ENCODE peak calls at places on chromosome 17, in seven cellular contexts. G is prostate gland, C is heart left ventricle, W is stomach, X is A549, Q is IMR-90, O is transverse colon. Z is an unnamed sample.

GRCh38 chr17:78278139-78278741 is 46.8 kb downstream of the TMEM235 start:
- DNase-seq in W (no peak), G (no peak), C (no peak), Q (no peak), X (no peak), O (peak; percentile 65), Z (no peak)

GRCh38 chr17:36837193-36837592 is 100.1 kb upstream of the LHX1 start:
- DNase-seq in G (no peak), X (no peak), C (no peak), W (no peak), O (no peak), Q (no peak), Z (no peak)

GRCh38 chr17:13024526-13025263 is 6.9 kb upstream of the ELAC2 start:
- DNase-seq in W (peak; percentile 73), G (peak; percentile 13), O (peak; percentile 60), C (no peak), X (peak; percentile 79), Q (peak; percentile 52), Z (peak; percentile 65)

GRCh38 chr17:16406742-16407674 is 8.4 kb upstream of the TRPV2 start:
- DNase-seq in O (peak; percentile 49), Q (no peak), G (no peak), W (no peak), X (peak; percentile 58), C (peak; percentile 75), Z (peak; percentile 60)

GRCh38 chr17:77100009-77100408 is 40.8 kb upstream of the SEC14L1 start:
- DNase-seq in G (no peak), Q (no peak), W (peak; percentile 62), C (peak; percentile 71), X (no peak), O (peak; percentile 47), Z (no peak)

GRCh38 chr17:27915715-27916114 is 22.6 kb upstream of the LYRM9 start:
- DNase-seq in Q (no peak), W (no peak), C (no peak), G (no peak), O (no peak), X (no peak), Z (no peak)

GRCh38 chr17:77388384-77389306 is 247.9 kb downstream of the SEC14L1 start:
- DNase-seq in W (no peak), O (no peak), Q (no peak), X (no peak), G (no peak), C (peak; percentile 58), Z (peak; percentile 49)

GRCh38 chr17:29593546-29594440 is 861 bp downstream of the ANKRD13B start:
- DNase-seq in G (no peak), W (no peak), O (peak; percentile 23), Q (peak; percentile 24), X (no peak), C (peak; percentile 31), Z (peak; percentile 42)

GRCh38 chr17:35167046-35167445 is 19.4 kb downstream of the UNC45B start:
- DNase-seq in Q (no peak), C (no peak), O (no peak), W (no peak), X (no peak), G (no peak), Z (no peak)

GRCh38 chr17:77882481-77883212 is 75.9 kb upstream of the TNRC6C start:
- DNase-seq in Q (peak; percentile 61), G (no peak), W (peak; percentile 44), O (peak; percentile 51), C (peak; percentile 83), X (no peak), Z (no peak)

GRCh38 chr17:17120716-17121115 is 78.5 kb downstream of the MPRIP start:
- DNase-seq in C (no peak), O (no peak), X (no peak), G (no peak), W (no peak), Q (no peak), Z (peak; percentile 38)

GRCh38 chr17:46771601-46772012 is 46.9 kb downstream of the WNT3 start:
- DNase-seq in O (peak; percentile 37), G (no peak), X (no peak), W (peak; percentile 26), Q (no peak), C (peak; percentile 35), Z (peak; percentile 47)

GRCh38 chr17:61467416-61468262 is 15.4 kb downstream of the TBX4 start:
- DNase-seq in W (peak; percentile 38), Q (peak; percentile 52), G (no peak), O (peak; percentile 32), X (no peak), C (peak; percentile 32), Z (no peak)

GRCh38 chr17:59652119-59652518 is 32.4 kb downstream of the CLTC start:
- DNase-seq in G (no peak), O (no peak), Q (peak; percentile 88), C (no peak), X (no peak), W (no peak), Z (no peak)

GRCh38 chr17:74130841-74131240 is 72.6 kb upstream of the RPL38 start:
- DNase-seq in X (no peak), Q (no peak), O (no peak), W (no peak), G (no peak), C (no peak), Z (no peak)

GRCh38 chr17:75412455-75413317 is 7.2 kb upstream of the GRB2 start:
- DNase-seq in C (no peak), O (peak; percentile 72), G (peak; percentile 38), Q (peak; percentile 62), W (peak; percentile 68), X (peak; percentile 86), Z (peak; percentile 72)

GRCh38 chr17:34892864-34893263 is 68.4 kb downstream of the CCT6B start:
- DNase-seq in X (peak; percentile 50), Q (no peak), G (no peak), W (no peak), O (no peak), C (no peak), Z (no peak)

GRCh38 chr17:13001991-13002615 is 15.7 kb downstream of the ELAC2 start:
- DNase-seq in Q (peak; percentile 10), W (no peak), C (no peak), G (no peak), X (no peak), O (no peak), Z (no peak)

GRCh38 chr17:29086628-29087332 is 43.8 kb downstream of the PIPOX start:
- DNase-seq in Q (peak; percentile 19), X (no peak), W (no peak), G (no peak), C (no peak), O (no peak), Z (no peak)

GRCh38 chr17:63137163-63137562 is 171.1 kb downstream of the TANC2 start:
- DNase-seq in Q (no peak), G (no peak), X (no peak), W (no peak), O (no peak), C (no peak), Z (no peak)

GRCh38 chr17:37358098-37358829 is 17.5 kb upstream of the C17orf78 start:
- DNase-seq in G (peak; percentile 68), C (peak; percentile 38), O (peak; percentile 57), W (peak; percentile 43), X (peak; percentile 82), Q (peak; percentile 44), Z (peak; percentile 52)

GRCh38 chr17:75753514-75754377 is 11.2 kb downstream of the GALK1 start:
- DNase-seq in G (no peak), X (no peak), O (peak; percentile 74), C (peak; percentile 80), Q (peak; percentile 56), W (peak; percentile 51), Z (peak; percentile 78)

GRCh38 chr17:45942284-45942683 is 47.9 kb downstream of the MAPT start:
- DNase-seq in G (peak; percentile 41), W (peak; percentile 36), Q (no peak), C (peak; percentile 93), O (peak; percentile 48), X (no peak), Z (peak; percentile 41)

DNA sequence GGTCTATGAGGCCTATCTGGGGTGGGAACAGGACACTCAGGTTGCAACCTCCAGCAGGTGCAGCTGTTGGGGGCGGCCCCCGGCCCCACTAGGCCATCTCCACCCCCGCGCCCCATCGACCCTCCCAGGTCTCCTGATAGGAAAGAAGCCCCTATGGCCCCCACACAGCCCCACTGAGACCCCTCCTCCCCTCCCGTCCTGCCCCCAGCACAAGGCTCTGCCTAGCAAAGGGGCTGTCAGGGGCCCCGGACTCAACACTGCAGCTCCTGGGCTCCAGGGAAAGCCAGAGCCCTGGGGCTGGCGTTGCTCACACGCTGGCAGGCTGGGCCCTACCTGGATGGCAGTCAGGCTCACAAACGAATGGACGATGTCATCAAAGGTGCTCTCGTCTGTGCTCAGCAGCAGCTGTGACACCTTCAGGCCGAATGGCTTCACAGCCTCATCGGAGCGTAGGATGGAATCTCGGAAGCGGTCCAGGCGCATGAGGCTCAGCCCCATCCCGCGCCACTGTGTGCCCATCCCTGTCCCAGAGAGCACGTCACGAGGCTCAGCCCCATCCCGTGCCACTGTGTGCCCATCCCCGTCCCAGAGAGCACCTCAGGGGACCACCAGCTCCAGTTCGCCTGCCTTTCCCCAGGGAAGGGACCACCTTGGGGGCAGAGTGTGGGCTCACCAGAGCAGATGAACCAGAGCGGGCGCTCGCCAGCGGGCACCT is 7.3 kb downstream of the FASN start:
- DNase-seq in X (no peak), C (no peak), O (no peak), G (no peak), Q (no peak), W (no peak), Z (no peak)
- TF ChIP-seq POLR2A in X (no peak), C (no peak), O (no peak), G (no peak), Q (no peak), W (no peak), Z (no peak)

GRCh38 chr17:44324571-44325275 is at the start of gene SLC25A39:
- DNase-seq in G (peak; percentile 92), O (peak; percentile 96), X (peak; percentile 76), Q (peak; percentile 93), W (peak; percentile 97), C (peak; percentile 95), Z (peak; percentile 94)
- TF ChIP-seq CTCF in G (peak; percentile 40), O (no peak), X (no peak), Q (no peak), W (no peak), C (no peak), Z (no peak)

GRCh38 chr17:65293584-65294183 is 156.5 kb downstream of the RGS9 start:
- DNase-seq in X (no peak), Q (no peak), W (no peak), C (no peak), G (no peak), O (peak; percentile 49), Z (no peak)
- H3K27ac ChIP-seq in X (no peak overlapping the region), Q (no peak overlapping the region), W (peak overlapping the region; percentile 19), C (no peak overlapping the region), G (no peak overlapping the region), O (peak overlapping the region; percentile 52), Z (no peak overlapping the region)

DNA sequence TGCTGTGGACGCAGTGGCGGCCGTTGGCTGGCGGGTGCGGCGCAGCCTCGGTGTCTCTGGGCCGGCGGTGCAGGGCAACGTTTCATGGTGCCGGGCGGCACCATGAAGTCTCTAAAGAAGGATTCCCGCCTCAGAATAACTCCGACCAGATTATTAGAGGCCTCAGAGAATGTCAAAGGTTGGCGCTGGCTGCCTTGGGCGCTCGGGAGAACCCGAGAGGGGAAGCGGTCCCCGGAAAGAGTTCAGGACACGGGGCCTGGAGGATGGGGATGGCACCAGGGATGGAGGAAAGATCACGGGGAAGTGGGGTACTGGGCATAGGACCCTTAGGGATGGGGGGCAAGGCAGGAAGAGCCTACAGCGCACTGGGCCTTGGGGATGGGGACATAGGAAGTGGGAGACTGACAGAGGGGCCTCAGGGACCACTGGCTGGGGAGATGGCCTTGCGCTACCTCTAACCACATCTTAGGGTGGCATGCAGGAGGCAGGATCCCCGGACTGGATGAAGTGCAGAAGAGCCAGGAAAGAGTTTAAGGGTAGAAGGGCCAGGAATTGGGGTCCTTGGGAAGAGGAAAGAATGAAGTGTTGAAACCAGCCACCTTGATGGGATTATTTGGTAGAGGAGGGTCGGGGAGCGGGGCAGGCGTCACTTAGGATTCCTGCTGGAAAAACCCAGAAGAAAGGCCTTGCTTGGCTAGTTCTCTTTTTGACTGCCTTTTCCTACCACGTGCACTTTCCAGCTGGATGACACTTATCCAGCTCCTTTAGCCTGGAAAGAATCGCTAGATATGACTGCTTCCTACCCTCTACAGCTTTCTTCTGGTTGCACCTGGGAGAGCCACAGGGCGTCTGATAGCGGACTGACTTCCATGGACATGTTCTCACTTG is 578 bp downstream of the MYCBPAP start:
- DNase-seq in O (no peak), G (no peak), X (no peak), C (no peak), W (no peak), Q (no peak), Z (no peak)
- TF ChIP-seq POLR2A in O (no peak), G (no peak), X (peak; percentile 85), C (peak; percentile 35), W (no peak), Q (no peak), Z (no peak)